ENCODE peak calls at places on chromosomes 4 and X, in seven cellular contexts. J, E, K, A, B, Y and W are unnamed samples. For H3K4me1 and H3K27me3, the result is how much of the 10 kb centered on the place peaks cover.

GRCh38 chr4:177461606-177462005 is 19.4 kb upstream of the AGA start:
- DNase-seq in E (peak), Y (no peak), K (no peak), J (no peak), B (no peak), A (no peak), W (no peak)

GRCh38 chr4:70518716-70519115 is 347 bp downstream of the AMTN start:
- DNase-seq in Y (no peak), B (no peak), J (no peak), E (no peak), A (no peak), K (peak), W (no peak)

GRCh38 chr4:124903995-124904722 is 191.6 kb upstream of the ANKRD50 start:
- DNase-seq in E (no peak), K (peak), J (no peak), Y (no peak), A (no peak), B (no peak), W (no peak)

GRCh38 chrX:20517565-20517964 is 250.9 kb upstream of the RPS6KA3 start:
- DNase-seq in Y (no peak), K (no peak), E (no peak), J (no peak), A (no peak), B (no peak), W (peak)

GRCh38 chr4:78336093-78336943 is 215.3 kb upstream of the ANXA3 start:
- DNase-seq in B (no peak), A (no peak), J (no peak), E (peak), Y (no peak), K (peak), W (peak)

GRCh38 chr4:133148690-133149363 is at the start of gene PCDH10:
- DNase-seq in E (peak), A (peak), Y (peak), K (peak), J (no peak), B (peak), W (peak)

GRCh38 chr4:1767058-1767769 is 25.9 kb upstream of the FGFR3 start:
- DNase-seq in J (no peak), E (no peak), A (no peak), K (peak), B (peak), Y (no peak), W (no peak)

GRCh38 chrX:119417842-119418241 is 18.7 kb downstream of the SLC25A43 start:
- DNase-seq in Y (no peak), E (no peak), J (no peak), A (no peak), K (no peak), B (peak), W (no peak)

GRCh38 chrX:30196322-30196721 is 19.0 kb upstream of the MAGEB2 start:
- DNase-seq in J (no peak), Y (no peak), K (peak), B (no peak), E (peak), A (no peak), W (no peak)

GRCh38 chr4:125728568-125728967 is 413.8 kb downstream of the FAT4 start:
- DNase-seq in K (peak), E (peak), J (no peak), Y (no peak), A (no peak), B (no peak), W (no peak)

GRCh38 chr4:158710814-158711213 is 12.4 kb downstream of the PPID start:
- DNase-seq in K (peak), A (no peak), J (no peak), B (no peak), E (no peak), Y (no peak), W (no peak)

GRCh38 chr4:157217708-157218107 is 2.8 kb upstream of the GRIA2 start:
- DNase-seq in A (no peak), Y (no peak), B (no peak), K (peak), J (no peak), E (peak), W (no peak)

GRCh38 chr4:22420291-22420690 is 95.6 kb downstream of the ADGRA3 start:
- DNase-seq in B (no peak), E (no peak), A (no peak), K (no peak), J (no peak), Y (no peak), W (no peak)

GRCh38 chrX:71492086-71493065 is 40.5 kb upstream of the OGT start:
- DNase-seq in K (peak), Y (peak), A (peak), B (no peak), E (peak), J (peak), W (peak)

GRCh38 chr4:74096265-74096980 is 2.6 kb downstream of the CXCL2 start:
- DNase-seq in J (no peak), A (no peak), K (no peak), Y (no peak), B (no peak), E (no peak), W (no peak)

GRCh38 chr4:94828882-94829281 is 71.1 kb downstream of the BMPR1B start:
- DNase-seq in E (no peak), K (no peak), A (no peak), J (no peak), Y (no peak), B (no peak), W (no peak)

GRCh38 chr4:6595897-6596537 is 21.0 kb downstream of the MAN2B2 start:
- DNase-seq in B (no peak), A (no peak), K (no peak), E (no peak), Y (no peak), J (no peak), W (no peak)

GRCh38 chr4:98603683-98604573 is 54.5 kb downstream of the TSPAN5 start:
- DNase-seq in K (no peak), E (no peak), A (no peak), B (no peak), J (no peak), Y (no peak), W (no peak)

GRCh38 chrX:72052415-72053090 is 79.2 kb downstream of the RTL5 start:
- DNase-seq in A (no peak), J (no peak), K (peak), B (no peak), E (no peak), Y (no peak), W (no peak)

GRCh38 chr4:152680988-152681731 is 1.4 kb upstream of the TMEM154 start:
- DNase-seq in K (no peak), B (no peak), J (no peak), E (no peak), Y (no peak), A (no peak), W (no peak)

GRCh38 chr4:73599182-73599581 is 21.1 kb downstream of the RASSF6 start:
- DNase-seq in K (peak), A (no peak), Y (no peak), J (no peak), B (no peak), E (peak), W (no peak)

GRCh38 chrX:109347618-109348017 is 134.3 kb downstream of the GUCY2F start:
- DNase-seq in A (no peak), E (peak), Y (no peak), B (no peak), J (no peak), K (peak), W (no peak)

GRCh38 chrX:72314242-72314641 is 8.5 kb upstream of the CITED1 start:
- DNase-seq in Y (no peak), J (no peak), E (no peak), A (no peak), K (no peak), B (no peak), W (no peak)

GRCh38 chr4:113935190-113935589 is 44.3 kb downstream of the ARSJ start:
- DNase-seq in K (peak), Y (no peak), E (no peak), B (no peak), J (no peak), A (no peak), W (no peak)

GRCh38 chr4:87120411-87121162 is 99.8 kb downstream of the KLHL8 start:
- DNase-seq in K (no peak), A (peak), Y (no peak), E (no peak), J (no peak), B (no peak), W (no peak)

DNA sequence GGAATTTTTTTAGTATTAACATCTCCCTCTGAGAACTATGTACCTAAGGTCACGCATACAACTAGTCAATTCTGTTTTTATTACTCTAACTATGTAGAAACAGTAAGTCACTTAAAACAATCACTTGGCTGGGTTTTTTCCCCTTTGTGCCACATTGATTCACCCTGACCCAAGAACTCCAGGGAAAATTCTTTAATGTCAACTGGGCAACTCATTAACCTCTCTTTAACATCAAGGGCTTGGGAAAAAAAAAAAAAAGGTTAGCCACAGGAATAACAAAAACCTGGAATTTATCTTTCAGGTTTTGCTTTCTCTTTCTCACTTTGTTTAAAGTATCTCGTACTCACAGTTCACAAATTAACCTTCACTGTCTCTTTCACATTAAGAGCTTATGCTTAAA is 8.1 kb downstream of the RPL9 start:
- DNase-seq in J (no peak), K (no peak), B (no peak), E (no peak), A (no peak), Y (no peak), W (no peak)
- H3K4me1 ChIP-seq in J (under half), K (under half), B (under half), E (under half), A (under half), Y (under half), W (under half)

GRCh38 chr4:41212221-41213203 is 1.8 kb downstream of the APBB2 start:
- DNase-seq in E (peak), B (no peak), A (no peak), K (peak), Y (no peak), J (no peak), W (peak)
- H3K4me3 ChIP-seq in E (no peak), B (no peak), A (peak), K (peak), Y (peak), J (no peak), W (peak)

GRCh38 chr4:14069871-14070270 is 442.3 kb upstream of the BOD1L1 start:
- DNase-seq in B (no peak), E (no peak), Y (no peak), J (no peak), A (no peak), K (no peak), W (no peak)

GRCh38 chr4:14072506-14072905 is 445.0 kb upstream of the BOD1L1 start:
- DNase-seq in J (no peak), Y (no peak), A (no peak), K (no peak), E (peak), B (no peak), W (no peak)

GRCh38 chr4:14064969-14065368 is 437.4 kb upstream of the BOD1L1 start:
- DNase-seq in E (no peak), J (no peak), K (no peak), A (no peak), Y (no peak), B (no peak), W (no peak)

GRCh38 chr4:14070289-14070880 is 442.9 kb upstream of the BOD1L1 start:
- DNase-seq in E (no peak), Y (no peak), B (no peak), A (no peak), K (no peak), J (no peak), W (no peak)
- H3K27me3 ChIP-seq in E (under half), Y (under half), B (under half), A (under half), K (under half), J (under half), W (under half)

DNA sequence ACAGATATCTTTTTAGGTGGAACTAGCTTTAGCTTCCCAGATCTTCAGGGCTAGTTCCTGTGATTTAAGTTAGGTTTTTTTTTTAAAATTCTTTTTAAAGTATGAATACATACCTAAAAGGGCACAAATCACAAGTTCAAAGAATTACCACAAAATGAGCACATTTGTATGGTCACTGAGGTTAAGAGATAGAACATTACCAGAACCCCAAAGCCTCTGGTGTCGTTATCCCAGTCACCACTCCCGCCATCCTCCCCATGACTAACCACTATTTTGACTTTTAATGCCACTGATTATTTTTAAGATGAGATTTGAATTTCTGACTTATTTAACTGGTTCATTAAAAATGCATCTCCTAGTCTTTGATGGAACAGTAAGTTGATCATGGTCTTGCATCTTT is 5.4 kb downstream of the PGK1 start:
- DNase-seq in Y (no peak), K (no peak), A (no peak), E (no peak), J (no peak), B (no peak), W (no peak)
- H3K4me1 ChIP-seq in Y (under half), K (under half), A (under half), E (under half), J (under half), B (under half), W (under half)

GRCh38 chrX:115232933-115233496 is 881 bp downstream of the LRCH2 start:
- DNase-seq in E (no peak), J (no peak), A (no peak), B (no peak), K (peak), Y (no peak), W (no peak)
- H3K4me3 ChIP-seq in E (peak), J (no peak), A (peak), B (peak), K (peak), Y (peak), W (peak)

DNA sequence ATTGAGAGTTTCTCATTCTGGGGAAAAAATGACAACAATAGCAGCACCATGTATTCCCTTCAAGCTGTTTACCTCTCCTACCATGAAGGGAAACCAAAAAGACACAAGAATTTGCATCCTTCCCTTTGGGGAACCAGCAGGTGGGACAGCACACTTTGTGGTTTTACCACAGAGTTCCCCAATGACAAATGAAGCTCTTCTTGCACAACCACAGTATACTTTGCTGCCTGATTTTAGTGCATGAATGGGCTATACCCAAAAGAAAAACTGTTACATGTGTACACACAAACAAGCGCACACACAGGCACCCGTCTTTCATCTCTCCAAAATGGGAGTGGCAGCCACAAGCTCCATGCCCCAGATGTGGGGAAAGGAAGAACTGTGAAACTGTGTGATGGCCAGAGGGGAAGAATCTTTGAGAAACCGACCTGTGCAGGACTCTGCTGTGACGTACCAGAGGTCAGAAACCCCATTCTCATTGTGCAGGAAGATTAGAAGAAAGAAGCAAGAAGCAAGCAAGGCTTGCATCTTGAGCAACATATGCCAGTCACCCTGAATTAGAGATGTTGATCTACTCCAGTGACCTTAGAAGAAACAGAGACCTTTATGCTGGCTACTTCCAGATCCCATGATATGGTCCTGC is 2.7 kb upstream of the MAML3 start:
- DNase-seq in J (no peak), E (no peak), K (no peak), A (no peak), Y (no peak), B (no peak), W (no peak)
- H3K27me3 ChIP-seq in J (under half), E (under half), K (under half), A (under half), Y (under half), B (under half), W (under half)

DNA sequence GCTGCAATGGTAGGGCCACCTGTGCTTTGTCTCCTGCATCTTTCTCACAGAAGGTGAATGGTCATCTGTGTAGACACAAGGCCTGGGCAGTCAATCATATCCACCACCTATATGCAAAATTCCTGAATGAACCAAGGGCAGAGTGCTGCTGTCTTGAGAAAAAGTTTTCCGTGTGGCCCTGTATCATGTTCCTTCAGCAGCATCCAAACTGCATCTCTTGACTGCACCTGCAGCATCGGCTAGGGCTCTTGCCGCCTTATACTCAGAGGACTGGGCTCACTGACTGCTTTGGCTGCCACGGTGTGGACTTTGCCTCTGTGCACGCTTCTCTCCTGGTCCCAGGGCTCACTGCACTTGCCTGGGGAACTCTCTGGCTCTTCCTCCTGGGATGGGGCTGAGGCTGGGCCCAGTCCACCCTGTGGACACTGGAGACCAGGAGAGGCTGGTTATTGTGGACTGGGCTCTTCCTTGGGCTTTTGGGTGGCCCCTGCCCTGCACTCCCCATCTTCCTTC is 39.5 kb upstream of the STS start:
- DNase-seq in Y (no peak), K (no peak), A (no peak), E (no peak), B (no peak), J (no peak), W (no peak)
- H3K4me1 ChIP-seq in Y (under half), K (under half), A (under half), E (under half), B (under half), J (under half), W (under half)

DNA sequence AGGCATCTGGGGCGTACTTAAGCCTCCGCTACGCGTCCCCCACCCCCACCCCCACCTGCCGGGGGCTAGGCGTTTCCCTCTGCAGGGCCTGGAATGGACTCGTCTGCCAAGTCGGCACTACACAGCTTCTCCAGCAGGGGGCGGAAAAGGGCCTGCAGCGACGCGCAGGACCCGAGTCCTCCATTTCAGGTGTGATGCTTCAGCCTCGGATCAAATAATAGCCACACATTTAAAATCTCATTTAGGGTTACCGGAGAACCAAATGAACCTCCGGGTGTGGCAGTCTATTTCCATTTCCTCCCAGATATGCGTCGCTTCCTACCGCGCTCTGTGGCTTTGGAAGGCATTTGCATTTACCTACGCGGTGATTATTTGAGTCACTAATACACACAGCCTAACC is 2.9 kb downstream of the PAK3 start:
- DNase-seq in Y (no peak), A (peak), K (peak), J (peak), B (peak), E (peak), W (peak)
- H3K4me3 ChIP-seq in Y (no peak), A (no peak), K (no peak), J (no peak), B (no peak), E (no peak), W (no peak)

DNA sequence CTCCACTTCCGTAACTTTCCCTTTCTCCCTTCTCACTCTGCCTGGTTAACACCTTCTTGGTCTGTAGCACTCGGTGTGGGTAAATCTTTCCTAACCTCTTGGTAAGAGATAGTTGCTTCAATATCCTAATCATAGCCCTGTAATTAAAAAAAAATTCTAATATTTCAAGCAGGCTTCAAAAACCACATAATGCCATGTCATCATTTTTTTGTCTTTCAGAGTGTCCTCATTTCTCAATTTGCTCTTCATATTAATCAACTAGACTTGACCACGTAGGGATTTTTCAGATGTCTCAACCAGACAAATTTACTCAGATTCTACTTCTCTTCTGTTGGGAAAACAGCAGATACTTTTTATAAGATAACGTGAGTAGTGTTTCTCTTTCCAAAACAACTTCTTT is 91.0 kb downstream of the FREM3 start:
- DNase-seq in K (no peak), B (no peak), J (no peak), Y (no peak), A (no peak), E (no peak), W (no peak)
- H3K27me3 ChIP-seq in K (under half), B (under half), J (under half), Y (under half), A (under half), E (under half), W (under half)